ENCODE peak calls at places on chromosomes 2 and 18, in four cellular contexts. P is stimulated activated CD8-positive, alpha-beta memory T cell treated with anti-CD3 and anti-CD28 coated beads, Interleukin-2, amount 100 ng/mL, for 1 hour; L is fibroblast of gingiva; J is D341Med. X is an unnamed sample.

GRCh38 chr2:120534457-120534856 is 188.5 kb downstream of the INHBB start:
- DNase-seq in P (no peak), L (no peak), J (no peak), X (no peak)

GRCh38 chr2:121136323-121136722 is 148.7 kb downstream of the TFCP2L1 start:
- DNase-seq in P (no peak), L (no peak), J (no peak), X (no peak)

GRCh38 chr18:907880-908512 is 3.3 kb downstream of the ADCYAP1 start:
- DNase-seq in P (no peak), L (no peak), J (peak), X (no peak)

GRCh38 chr2:46984642-46985476 is 69.3 kb upstream of the MCFD2 start:
- DNase-seq in P (no peak), L (peak), J (no peak), X (peak)

GRCh38 chr2:136085810-136086209 is 32.1 kb downstream of the CXCR4 start:
- DNase-seq in P (no peak), L (no peak), J (no peak), X (no peak)

GRCh38 chr18:37669991-37670534 is 104.5 kb upstream of the CELF4 start:
- DNase-seq in P (no peak), L (no peak), J (peak), X (no peak)

GRCh38 chr2:98026292-98026691 is 30.5 kb upstream of the TMEM131 start:
- DNase-seq in P (no peak), L (no peak), J (no peak), X (no peak)

GRCh38 chr18:2617974-2618373 is 37.6 kb upstream of the SMCHD1 start:
- DNase-seq in P (no peak), L (no peak), J (no peak), X (no peak)

GRCh38 chr2:46151582-46151981 is 145.6 kb upstream of the EPAS1 start:
- DNase-seq in P (no peak), L (no peak), J (no peak), X (no peak)

GRCh38 chr2:2826621-2827020 is 495.5 kb upstream of the MYT1L start:
- DNase-seq in P (no peak), L (no peak), J (peak), X (no peak)

GRCh38 chr2:3633982-3634630 is 23.9 kb upstream of the ALLC start:
- DNase-seq in P (no peak), L (no peak), J (no peak), X (no peak)

GRCh38 chr2:228767196-228767595 is 503.9 kb downstream of the PID1 start:
- DNase-seq in P (no peak), L (peak), J (no peak), X (no peak)

GRCh38 chr2:218859556-218859993 is at the start of gene WNT6:
- DNase-seq in P (no peak), L (no peak), J (peak), X (no peak)

GRCh38 chr2:113225505-113226259 is 51.9 kb downstream of the PSD4 start:
- DNase-seq in P (no peak), L (no peak), J (no peak), X (peak)

GRCh38 chr2:157830696-157831570 is 45.2 kb downstream of the ACVR1 start:
- DNase-seq in P (no peak), L (peak), J (no peak), X (peak)

GRCh38 chr2:62209427-62209991 is 13.6 kb downstream of the B3GNT2 start:
- DNase-seq in P (no peak), L (no peak), J (no peak), X (no peak)

GRCh38 chr18:33656889-33657288 is 78.9 kb downstream of the ASXL3 start:
- DNase-seq in P (no peak), L (no peak), J (no peak), X (no peak)

GRCh38 chr18:13435596-13436333 is 217.2 kb downstream of the LDLRAD4 start:
- DNase-seq in P (no peak), L (no peak), J (no peak), X (no peak)

GRCh38 chr2:148640767-148641166 is 3.8 kb upstream of the EPC2 start:
- DNase-seq in P (no peak), L (peak), J (peak), X (no peak)

GRCh38 chr2:213149949-213150314 is 1.5 kb downstream of the IKZF2 start:
- DNase-seq in P (no peak), L (no peak), J (no peak), X (peak)

GRCh38 chr2:20365249-20365817 is 14.7 kb upstream of the PUM2 start:
- DNase-seq in P (no peak), L (peak), J (no peak), X (no peak)

GRCh38 chr2:221997100-221997499 is 301.7 kb downstream of the PAX3 start:
- DNase-seq in P (no peak), L (peak), J (no peak), X (no peak)

GRCh38 chr18:69895081-69896047 is 52.3 kb downstream of the CD226 start:
- DNase-seq in P (no peak), L (no peak), J (no peak), X (no peak)

GRCh38 chr2:16161085-16161565 is 220.8 kb downstream of the MYCN start:
- DNase-seq in P (no peak), L (no peak), J (no peak), X (no peak)

GRCh38 chr18:47247036-47247832 is 4.2 kb downstream of the SKOR2 start:
- DNase-seq in P (no peak), L (no peak), J (peak), X (no peak)

GRCh38 chr18:63775166-63775730 is at the start of gene SERPINB7:
- DNase-seq in P (no peak), L (peak), J (no peak), X (no peak)

GRCh38 chr18:33839452-33840225 is 261.6 kb downstream of the ASXL3 start:
- DNase-seq in P (no peak), L (peak), J (peak), X (peak)

GRCh38 chr2:187935126-187935525 is 356.5 kb upstream of the GULP1 start:
- DNase-seq in P (no peak), L (no peak), J (no peak), X (no peak)

GRCh38 chr18:67131498-67131897 is 385.0 kb downstream of the DSEL start:
- DNase-seq in P (no peak), L (no peak), J (no peak), X (no peak)

GRCh38 chr2:219451626-219452360 is 17.1 kb downstream of the SPEG start:
- DNase-seq in P (no peak), L (no peak), J (no peak), X (no peak)

GRCh38 chr2:224723606-224724217 is 7.5 kb upstream of the CCDC195 start:
- DNase-seq in P (no peak), L (no peak), J (no peak), X (no peak)

GRCh38 chr2:241302083-241302482 is 13.4 kb downstream of the HDLBP start:
- DNase-seq in P (no peak), L (no peak), J (no peak), X (no peak)

X was measured in HT-29.